ENCODE peak calls at places on chromosomes 6 and 20, in six cellular contexts. N is uterus; C is AG04450; I is dorsolateral prefrontal cortex; Z is CD8-positive, alpha-beta memory T cell; A is IMR-90. E is an unnamed sample. For H3K27me3, the result is how much of the 10 kb centered on the place peaks cover.

GRCh38 chr6:117397536-117398227 is 28.1 kb downstream of the ROS1 start:
- DNase-seq in I (no peak), A (no peak), Z (no peak), N (no peak), C (no peak), E (no peak)

GRCh38 chr6:75526502-75527127 is 33.0 kb upstream of the FILIP1 start:
- DNase-seq in A (peak), Z (peak), C (peak), I (peak), N (peak), E (peak)

GRCh38 chr6:72182337-72183246 is 296.2 kb downstream of the RIMS1 start:
- DNase-seq in Z (no peak), I (peak), N (no peak), C (no peak), A (peak), E (peak)

GRCh38 chr6:135189344-135189743 is 8.2 kb downstream of the MYB start:
- DNase-seq in I (no peak), A (no peak), Z (no peak), C (no peak), N (no peak), E (no peak)

GRCh38 chr6:144195671-144196070 is 45.4 kb downstream of the STX11 start:
- DNase-seq in Z (no peak), C (peak), I (no peak), A (peak), N (no peak), E (no peak)

GRCh38 chr20:61886721-61887658 is 178.7 kb downstream of the TAF4 start:
- DNase-seq in C (no peak), A (peak), Z (no peak), N (no peak), I (peak), E (peak)

GRCh38 chr6:107511410-107512070 is 21.6 kb downstream of the SOBP start:
- DNase-seq in A (no peak), N (no peak), C (no peak), Z (no peak), I (no peak), E (no peak)

GRCh38 chr6:15036690-15037245 is 209.1 kb upstream of the JARID2 start:
- DNase-seq in Z (no peak), A (no peak), C (no peak), I (peak), N (no peak), E (peak)

GRCh38 chr20:14948416-14948815 is 611.0 kb upstream of the FLRT3 start:
- DNase-seq in A (no peak), Z (no peak), I (no peak), N (no peak), C (no peak), E (no peak)

GRCh38 chr6:15816661-15817060 is 153.8 kb upstream of the DTNBP1 start:
- DNase-seq in I (no peak), Z (no peak), N (no peak), A (no peak), C (no peak), E (no peak)

GRCh38 chr20:1835126-1835525 is 60.1 kb upstream of the SIRPA start:
- DNase-seq in C (no peak), N (no peak), Z (no peak), I (no peak), A (no peak), E (no peak)

GRCh38 chr20:59452856-59453255 is 151.5 kb upstream of the PHACTR3 start:
- DNase-seq in I (no peak), N (no peak), A (no peak), C (no peak), Z (no peak), E (no peak)

GRCh38 chr6:14228571-14228970 is 111.0 kb downstream of the CD83 start:
- DNase-seq in C (no peak), N (no peak), I (no peak), A (peak), Z (no peak), E (no peak)

GRCh38 chr6:49849121-49849907 is 17.0 kb downstream of the CRISP1 start:
- DNase-seq in Z (no peak), A (peak), C (peak), N (no peak), I (no peak), E (no peak)

GRCh38 chr20:36823126-36823525 is 49.6 kb upstream of the DSN1 start:
- DNase-seq in I (no peak), Z (no peak), N (no peak), C (no peak), A (no peak), E (no peak)

GRCh38 chr6:131744888-131745287 is 34.1 kb upstream of the CTAGE9 start:
- DNase-seq in Z (no peak), N (no peak), I (no peak), C (no peak), A (no peak), E (no peak)

GRCh38 chr6:157760589-157761330 is 62.3 kb upstream of the SNX9 start:
- DNase-seq in I (no peak), N (peak), C (peak), A (peak), Z (peak), E (no peak)

GRCh38 chr6:33018904-33019303 is 9.5 kb upstream of the HLA-DOA start:
- DNase-seq in A (peak), I (peak), C (no peak), N (peak), Z (no peak), E (no peak)

GRCh38 chr6:106223300-106223930 is 102.1 kb downstream of the ATG5 start:
- DNase-seq in N (peak), Z (peak), A (peak), C (peak), I (peak), E (peak)

GRCh38 chr6:77463881-77464867 is 883 bp upstream of the HTR1B start:
- DNase-seq in Z (no peak), I (no peak), C (no peak), A (no peak), N (no peak), E (no peak)

GRCh38 chr6:157099912-157100593 is 223.3 kb downstream of the TMEM242 start:
- DNase-seq in N (no peak), Z (peak), C (no peak), A (no peak), I (no peak), E (no peak)

GRCh38 chr6:43478008-43478372 is 620 bp downstream of the TJAP1 start:
- DNase-seq in N (no peak), A (no peak), I (no peak), Z (no peak), C (no peak), E (no peak)

GRCh38 chr6:11207199-11207968 is 25.1 kb downstream of the NEDD9 start:
- DNase-seq in A (peak), I (no peak), C (peak), N (peak), Z (no peak), E (no peak)

GRCh38 chr6:138246650-138247440 is 28.6 kb upstream of the PBOV1 start:
- DNase-seq in I (no peak), C (no peak), N (no peak), A (no peak), Z (no peak), E (no peak)

GRCh38 chr20:24704899-24705298 is 235.5 kb downstream of the SYNDIG1 start:
- DNase-seq in I (no peak), C (no peak), A (no peak), N (no peak), Z (no peak), E (no peak)

GRCh38 chr20:17676942-17677341 is 5.1 kb downstream of the RRBP1 start:
- DNase-seq in C (no peak), N (no peak), A (peak), I (no peak), Z (no peak), E (no peak)

GRCh38 chr6:16723833-16724232 is 37.4 kb downstream of the ATXN1 start:
- DNase-seq in C (peak), I (no peak), N (peak), Z (no peak), A (peak), E (no peak)

GRCh38 chr6:147990159-147990558 is 352.5 kb upstream of the SASH1 start:
- DNase-seq in C (no peak), Z (no peak), I (no peak), A (no peak), N (no peak), E (no peak)

GRCh38 chr6:137261393-137262154 is 42.4 kb upstream of the IFNGR1 start:
- DNase-seq in I (no peak), N (no peak), A (peak), Z (no peak), C (peak), E (no peak)

GRCh38 chr20:36093025-36093803 is 61.3 kb upstream of the EPB41L1 start:
- DNase-seq in C (no peak), A (no peak), I (peak), N (peak), Z (peak), E (peak)

GRCh38 chr6:54654376-54654775 is 192.2 kb upstream of the FAM83B start:
- DNase-seq in C (no peak), Z (no peak), N (no peak), I (no peak), A (no peak), E (no peak)

GRCh38 chr20:64188682-64189529 is 24.7 kb downstream of the MYT1 start:
- DNase-seq in C (no peak), N (no peak), I (no peak), Z (no peak), A (peak), E (no peak)

GRCh38 chr6:7910298-7910653 is 312 bp downstream of the TXNDC5 start:
- DNase-seq in N (no peak), I (no peak), Z (no peak), A (no peak), C (no peak), E (no peak)
- H3K27me3 ChIP-seq in N (under half), I (under half), Z (under half), A (under half), C (under half), E (under half)

DNA sequence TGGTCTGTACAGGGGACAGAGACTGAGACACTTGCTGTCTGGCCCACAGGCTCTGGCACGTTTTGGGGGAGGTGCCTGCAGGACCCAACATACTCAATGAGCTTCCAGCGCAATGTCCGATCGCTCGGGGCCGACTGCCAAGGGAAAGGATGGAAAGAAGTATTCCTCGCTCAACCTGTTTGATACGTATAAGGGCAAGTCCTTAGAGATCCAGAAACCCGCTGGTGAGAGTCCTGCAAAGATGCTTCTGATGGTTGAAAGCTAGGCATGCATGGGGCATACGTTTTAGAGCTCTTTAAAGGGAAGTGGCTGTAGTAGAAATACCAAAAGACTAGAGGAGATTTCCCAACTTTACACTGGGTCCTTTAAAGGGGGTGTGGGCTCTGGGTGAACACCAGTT is 2.2 kb downstream of the PRRC2A start:
- DNase-seq in A (no peak), N (no peak), C (no peak), I (no peak), Z (no peak), E (no peak)
- H3K4me3 ChIP-seq in A (no peak), N (no peak), C (peak), I (peak), Z (no peak), E (peak)

DNA sequence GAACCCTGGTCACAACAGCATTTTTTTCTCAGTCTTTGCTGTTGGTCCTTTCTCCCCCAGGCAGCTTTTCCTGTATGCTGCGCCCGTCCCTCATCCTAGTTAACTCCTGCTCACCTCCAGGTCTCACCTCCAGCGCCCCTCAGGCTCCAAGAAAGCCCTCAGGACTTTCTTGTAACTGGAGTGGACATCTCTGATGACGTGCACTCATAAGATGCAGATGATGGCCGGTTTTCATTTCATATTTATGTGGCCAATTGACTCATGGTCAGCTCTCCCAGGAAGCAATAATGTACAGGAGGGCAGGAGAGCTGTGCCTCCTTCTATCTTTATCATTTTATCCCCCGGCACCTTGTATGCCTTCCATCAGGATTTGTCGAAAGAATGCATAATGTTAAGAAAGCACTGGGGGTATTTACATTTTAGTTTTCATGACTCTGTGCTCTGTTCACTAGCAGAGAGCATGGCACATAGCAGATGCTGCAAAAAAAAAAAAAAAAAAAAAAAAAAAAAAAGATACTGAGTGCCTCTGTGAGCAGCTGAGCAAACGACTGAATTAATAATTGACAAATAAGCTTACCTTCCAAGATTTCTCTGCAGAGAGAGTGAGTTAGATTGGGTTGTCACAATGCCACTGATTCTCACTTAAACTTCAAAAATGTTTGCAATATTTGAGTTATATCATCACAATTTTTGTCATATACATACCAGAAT is 170.2 kb downstream of the DOK5 start:
- DNase-seq in Z (no peak), N (no peak), A (no peak), C (no peak), I (no peak), E (no peak)
- H3K27me3 ChIP-seq in Z (under half), N (under half), A (under half), C (under half), I (under half), E (under half)

DNA sequence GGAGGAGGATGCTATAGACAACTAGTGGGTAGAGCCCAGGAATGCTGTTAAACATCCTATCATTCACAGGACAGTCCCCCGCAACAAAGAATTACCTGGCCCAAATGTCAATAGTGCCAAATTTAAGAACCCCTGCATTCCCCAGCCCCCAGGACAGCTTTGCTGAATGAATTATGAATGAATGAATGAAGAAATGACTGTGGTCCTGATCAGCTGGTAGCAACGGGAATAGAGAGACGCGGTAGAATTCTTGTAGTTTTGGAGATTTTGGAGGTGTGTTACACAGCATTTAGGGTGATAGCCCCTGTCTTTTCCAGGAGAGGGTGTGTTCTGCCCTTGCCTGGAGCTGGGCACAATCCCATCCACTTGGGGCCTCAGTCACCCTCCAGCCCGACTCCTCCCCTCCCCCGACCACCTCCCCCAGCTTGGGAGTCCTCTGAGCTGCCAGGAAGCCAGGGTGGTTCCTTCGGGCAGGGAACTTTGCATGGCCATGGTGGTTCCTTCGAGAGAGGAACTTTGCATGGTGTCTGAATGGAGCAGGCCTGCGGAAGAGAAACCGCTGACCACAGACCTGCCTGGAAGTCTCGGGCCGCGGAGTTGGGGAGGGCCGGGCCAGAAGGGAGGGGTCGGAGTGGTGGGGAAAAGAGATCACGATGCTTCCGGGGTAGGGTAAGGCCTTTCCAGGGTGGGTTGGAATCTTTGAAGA is 1.0 kb upstream of the HCK start:
- DNase-seq in A (no peak), C (no peak), Z (no peak), N (no peak), I (no peak), E (no peak)
- H3K4me3 ChIP-seq in A (no peak), C (no peak), Z (no peak), N (no peak), I (peak), E (no peak)

E was measured in BE2C.